ENCODE peak calls at places on chromosomes 5 and 9, in ten cellular contexts. Z, W, B, S, M, X, Y, C, D and O are unnamed samples.
A peak's percentile ranks its signal among the peaks of the same experiment; 100 is the strongest.

GRCh38 chr5:154770111-154770510 is 14.9 kb downstream of the LARP1 start:
- DNase-seq in Z (no peak), W (no peak), B (no peak), S (no peak), M (no peak), X (no peak), Y (no peak), C (no peak), D (no peak), O (no peak)

GRCh38 chr5:97623441-97623840 is 440.4 kb upstream of the RIOK2 start:
- DNase-seq in Z (no peak), W (no peak), B (no peak), S (no peak), M (no peak), X (no peak), Y (no peak), C (no peak), D (no peak), O (no peak)

GRCh38 chr9:92954078-92954861 is 6.9 kb downstream of the FGD3 start:
- DNase-seq in Z (no peak), W (no peak), B (no peak), S (peak; percentile 4), M (peak; percentile 82), X (no peak), Y (peak; percentile 89), C (peak; percentile 83), D (no peak), O (no peak)

GRCh38 chr5:111627862-111628261 is 115.5 kb upstream of the STARD4 start:
- DNase-seq in Z (no peak), W (no peak), B (no peak), S (no peak), M (no peak), X (no peak), Y (no peak), C (peak; percentile 36), D (no peak), O (no peak)

GRCh38 chr9:98129451-98129881 is 10.4 kb upstream of the TRIM14 start:
- DNase-seq in Z (no peak), W (no peak), B (no peak), S (no peak), M (no peak), X (no peak), Y (no peak), C (no peak), D (peak; percentile 7), O (no peak)

GRCh38 chr5:178287791-178288105 is 55.1 kb upstream of the PHYKPL start:
- DNase-seq in Z (peak; percentile 9), W (no peak), B (no peak), S (no peak), M (no peak), X (no peak), Y (no peak), C (no peak), D (no peak), O (no peak)

GRCh38 chr9:83456226-83456625 is 82.0 kb downstream of the FRMD3 start:
- DNase-seq in Z (no peak), W (no peak), B (no peak), S (no peak), M (no peak), X (no peak), Y (no peak), C (no peak), D (no peak), O (no peak)

GRCh38 chr9:5446451-5447236 is 3.7 kb upstream of the CD274 start:
- DNase-seq in Z (no peak), W (no peak), B (no peak), S (no peak), M (no peak), X (no peak), Y (no peak), C (no peak), D (peak; percentile 36), O (no peak)

GRCh38 chr9:38309324-38310195 is 82.9 kb upstream of the ALDH1B1 start:
- DNase-seq in Z (no peak), W (no peak), B (no peak), S (peak; percentile 16), M (no peak), X (no peak), Y (no peak), C (no peak), D (peak; percentile 17), O (peak; percentile 60)

GRCh38 chr9:121074370-121075250 is at the start of gene CNTRL:
- DNase-seq in Z (peak; percentile 94), W (peak; percentile 81), B (peak; percentile 77), S (peak; percentile 85), M (peak; percentile 76), X (peak; percentile 95), Y (peak; percentile 89), C (peak; percentile 96), D (peak; percentile 85), O (peak; percentile 83)

GRCh38 chr5:59768204-59769040 is 125.1 kb downstream of the PDE4D start:
- DNase-seq in Z (peak; percentile 81), W (no peak), B (peak; percentile 23), S (peak; percentile 36), M (no peak), X (peak; percentile 90), Y (peak; percentile 78), C (no peak), D (peak; percentile 33), O (peak; percentile 37)

GRCh38 chr5:179768326-179769085 is 25.3 kb upstream of the LTC4S start:
- DNase-seq in Z (no peak), W (no peak), B (no peak), S (no peak), M (no peak), X (no peak), Y (no peak), C (peak; percentile 39), D (no peak), O (no peak)

GRCh38 chr5:138466900-138467710 is 1.8 kb downstream of the EGR1 start:
- DNase-seq in Z (no peak), W (no peak), B (no peak), S (peak; percentile 41), M (no peak), X (peak; percentile 48), Y (no peak), C (no peak), D (peak; percentile 38), O (no peak)

GRCh38 chr9:101527066-101527465 is 6.6 kb upstream of the RNF20 start:
- DNase-seq in Z (no peak), W (no peak), B (no peak), S (no peak), M (no peak), X (no peak), Y (no peak), C (no peak), D (peak; percentile 54), O (peak; percentile 19)

GRCh38 chr9:106277931-106278330 is 583.6 kb downstream of the TMEM38B start:
- DNase-seq in Z (no peak), W (no peak), B (no peak), S (no peak), M (no peak), X (no peak), Y (no peak), C (no peak), D (no peak), O (no peak)

GRCh38 chr5:94218374-94218773 is 400.0 kb downstream of the KIAA0825 start:
- DNase-seq in Z (no peak), W (no peak), B (no peak), S (peak; percentile 91), M (no peak), X (peak; percentile 30), Y (no peak), C (no peak), D (peak; percentile 86), O (peak; percentile 97)

GRCh38 chr5:102627311-102627710 is 127.8 kb upstream of the PAM start:
- DNase-seq in Z (no peak), W (no peak), B (no peak), S (peak; percentile 33), M (no peak), X (no peak), Y (no peak), C (no peak), D (peak; percentile 27), O (peak; percentile 22)

GRCh38 chr5:154849791-154850201 is 607 bp downstream of the FAXDC2 start:
- DNase-seq in Z (no peak), W (no peak), B (no peak), S (peak; percentile 44), M (no peak), X (no peak), Y (no peak), C (no peak), D (peak; percentile 47), O (no peak)

GRCh38 chr9:134965421-134965820 is 47.7 kb upstream of the FCN1 start:
- DNase-seq in Z (no peak), W (no peak), B (no peak), S (no peak), M (no peak), X (no peak), Y (no peak), C (no peak), D (no peak), O (no peak)